ENCODE peak calls at places on chromosomes 13 and 19, in four cellular contexts. Z is effector memory CD4-positive, alpha-beta T cell; H is esophagus squamous epithelium; A is AG10803. R is an unnamed sample.

GRCh38 chr13:50531917-50532899 is 311.3 kb downstream of the DLEU7 start:
- DNase-seq in Z (no peak), H (no peak), A (peak; percentile 53), R (no peak)

GRCh38 chr19:45156231-45156630 is 4.6 kb downstream of the NKPD1 start:
- DNase-seq in Z (no peak), H (no peak), A (no peak), R (no peak)

GRCh38 chr19:13881692-13882418 is 4.9 kb downstream of the NANOS3 start:
- DNase-seq in Z (peak; percentile 33), H (no peak), A (peak; percentile 84), R (peak; percentile 35)

GRCh38 chr13:35479223-35479536 is 2.7 kb upstream of the MAB21L1 start:
- DNase-seq in Z (no peak), H (no peak), A (no peak), R (no peak)

GRCh38 chr13:105660550-105660949 is 874.9 kb downstream of the EFNB2 start:
- DNase-seq in Z (no peak), H (no peak), A (no peak), R (no peak)

GRCh38 chr19:47153266-47153665 is 22.6 kb downstream of the SAE1 start:
- DNase-seq in Z (no peak), H (no peak), A (no peak), R (no peak)

GRCh38 chr13:29454931-29455481 is 140.5 kb downstream of the SLC7A1 start:
- DNase-seq in Z (no peak), H (no peak), A (peak; percentile 37), R (peak; percentile 41)

GRCh38 chr19:5448374-5448773 is 6.8 kb upstream of the ZNRF4 start:
- DNase-seq in Z (no peak), H (no peak), A (no peak), R (no peak)

GRCh38 chr13:28981530-28981929 is 161.4 kb downstream of the MTUS2 start:
- DNase-seq in Z (no peak), H (no peak), A (no peak), R (no peak)

GRCh38 chr19:40407714-40408600 is 5.2 kb downstream of the PRX start:
- DNase-seq in Z (no peak), H (no peak), A (no peak), R (no peak)

GRCh38 chr19:56222901-56223300 is 20.8 kb downstream of the ZSCAN5C start:
- DNase-seq in Z (no peak), H (no peak), A (no peak), R (no peak)

GRCh38 chr19:56211718-56212117 is 9.6 kb downstream of the ZSCAN5C start:
- DNase-seq in Z (no peak), H (no peak), A (no peak), R (no peak)

GRCh38 chr19:56221851-56222250 is 19.8 kb downstream of the ZSCAN5C start:
- DNase-seq in Z (no peak), H (no peak), A (no peak), R (no peak)

GRCh38 chr19:56217039-56217949 is 15.2 kb downstream of the ZSCAN5C start:
- DNase-seq in Z (no peak), H (no peak), A (peak; percentile 33), R (no peak)
- H3K4me3 ChIP-seq in Z (no peak overlapping the region), H (peak overlapping the region; percentile 68), A (peak overlapping the region; percentile 36), R (no peak overlapping the region)

DNA sequence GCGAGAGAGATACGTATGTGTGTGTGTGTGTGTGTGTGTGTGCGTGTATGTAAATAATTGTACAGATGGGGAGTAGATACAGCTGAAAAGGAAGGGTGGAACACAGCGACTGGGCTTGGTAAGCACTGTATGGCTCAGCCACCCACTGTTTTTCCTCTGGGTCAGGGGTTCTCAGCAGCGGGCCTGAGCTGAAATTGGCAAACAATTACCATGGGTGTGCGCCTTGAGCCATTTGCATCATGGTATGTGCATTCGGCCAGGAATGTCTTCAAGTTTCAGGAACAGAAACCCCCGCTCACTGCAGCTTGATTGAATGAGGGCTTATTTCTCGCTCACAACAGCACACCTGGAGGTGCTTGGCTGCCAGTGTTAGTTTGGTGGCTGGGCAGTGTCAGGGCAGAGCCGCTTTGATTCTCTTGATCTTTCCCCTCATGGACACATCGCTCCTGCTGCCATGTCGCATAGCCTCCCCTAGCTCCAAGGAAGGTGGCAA is 126.7 kb downstream of the SIPA1L3 start:
- DNase-seq in Z (no peak), H (no peak), A (no peak), R (peak; percentile 91)
- H3K4me3 ChIP-seq in Z (no peak overlapping the region), H (no peak overlapping the region), A (no peak overlapping the region), R (peak overlapping the region; percentile 31)

GRCh38 chr19:54725321-54725720 is 1.1 kb downstream of the KIR3DL3 start:
- DNase-seq in Z (no peak), H (no peak), A (no peak), R (no peak)
- H3K4me3 ChIP-seq in Z (no peak overlapping the region), H (no peak overlapping the region), A (no peak overlapping the region), R (no peak overlapping the region)

GRCh38 chr19:38686530-38686888 is 39.1 kb downstream of the ACTN4 start:
- DNase-seq in Z (peak; percentile 63), H (no peak), A (no peak), R (peak; percentile 65)

GRCh38 chr19:38684078-38684861 is 36.8 kb downstream of the ACTN4 start:
- DNase-seq in Z (peak; percentile 49), H (no peak), A (peak; percentile 93), R (peak; percentile 75)

GRCh38 chr19:38683393-38684077 is 36.1 kb downstream of the ACTN4 start:
- DNase-seq in Z (peak; percentile 74), H (no peak), A (peak; percentile 89), R (peak; percentile 49)

GRCh38 chr19:38685666-38686529 is 38.4 kb downstream of the ACTN4 start:
- DNase-seq in Z (peak; percentile 20), H (no peak), A (peak; percentile 53), R (peak; percentile 67)

DNA sequence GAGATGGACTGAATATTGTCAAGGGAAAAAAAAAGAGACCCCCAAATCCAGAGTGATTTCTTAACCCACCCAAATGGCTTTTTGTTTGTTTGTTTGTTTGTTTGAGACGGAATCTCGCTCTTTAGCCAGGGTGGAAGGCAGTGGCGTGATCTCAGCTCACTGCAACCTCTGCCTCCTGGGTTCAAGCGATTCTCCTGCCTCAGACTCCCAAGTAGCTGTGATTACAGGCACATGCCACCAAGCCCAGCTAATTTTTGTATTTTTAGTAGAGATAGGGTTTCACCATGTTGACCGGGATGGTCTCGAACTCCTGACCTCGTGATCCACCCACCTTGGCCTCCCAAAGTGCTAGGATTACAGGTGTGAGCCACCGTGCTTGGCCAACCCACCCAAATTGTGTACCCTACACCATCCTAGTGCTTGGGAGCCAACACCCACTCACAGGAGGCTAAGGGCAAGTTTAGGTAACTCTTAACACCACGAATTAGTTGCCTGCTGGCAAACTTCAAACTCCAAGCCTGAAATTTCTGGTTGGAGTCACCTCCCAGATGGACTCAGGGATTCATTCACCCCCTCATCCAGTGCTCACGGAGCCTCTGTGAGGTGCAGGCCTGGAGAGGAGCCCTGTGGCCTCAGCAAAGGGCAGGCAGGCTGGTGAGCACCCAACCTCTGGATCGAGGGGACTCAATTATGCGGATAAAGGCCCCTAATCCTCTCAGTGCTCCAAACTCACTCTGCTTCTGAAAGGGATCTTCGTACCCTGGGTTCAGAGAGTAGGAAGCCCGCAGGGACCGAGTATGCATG is 37.6 kb downstream of the ACTN4 start:
- DNase-seq in Z (no peak), H (no peak), A (no peak), R (no peak)
- H3K4me3 ChIP-seq in Z (peak overlapping the region; percentile 3), H (peak overlapping the region; percentile 4), A (peak overlapping the region; percentile 18), R (no peak overlapping the region)

DNA sequence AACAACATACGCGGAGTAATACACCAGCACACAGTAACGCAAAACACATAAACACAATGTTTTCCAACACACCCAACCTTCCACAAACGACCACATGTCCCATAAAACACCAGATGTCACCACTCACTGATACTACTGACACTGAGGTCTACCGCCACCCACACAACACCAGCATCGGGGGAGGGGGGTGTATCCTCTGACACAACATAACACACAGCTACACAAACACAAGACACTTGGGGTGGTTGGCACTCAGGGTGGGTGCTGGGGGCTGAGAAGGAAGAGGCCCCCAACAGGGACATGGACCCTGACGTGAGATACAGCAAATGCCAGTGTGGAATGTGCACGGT is 1.5 kb upstream of the KCNN4 start:
- DNase-seq in Z (no peak), H (no peak), A (no peak), R (no peak)
- H3K4me3 ChIP-seq in Z (no peak overlapping the region), H (peak overlapping the region; percentile 60), A (no peak overlapping the region), R (peak overlapping the region; percentile 53)

GRCh38 chr19:19900124-19900523 is 622 bp upstream of the ZNF93 start:
- DNase-seq in Z (peak; percentile 1), H (no peak), A (peak; percentile 80), R (no peak)
- H3K4me3 ChIP-seq in Z (peak overlapping the region; percentile 71), H (peak overlapping the region; percentile 74), A (peak overlapping the region; percentile 86), R (peak overlapping the region; percentile 66)

R was measured in GM12865.